ENCODE peak calls at places on chromosome 6, in five cellular contexts. A, F, R, D and G are unnamed samples.
A peak's percentile ranks its signal among the peaks of the same experiment; 100 is the strongest.

GRCh38 chr6:43263314-43264178 is 20.3 kb downstream of the TTBK1 start:
- DNase-seq in F (peak; percentile 78), D (peak; percentile 33), A (peak; percentile 95), R (peak; percentile 88), G (no peak)

GRCh38 chr6:129853996-129854711 is 7.0 kb downstream of the TMEM244 start:
- DNase-seq in D (peak; percentile 80), A (no peak), F (no peak), R (no peak), G (no peak)

GRCh38 chr6:143772662-143773061 is 70.5 kb upstream of the LTV1 start:
- DNase-seq in A (no peak), R (no peak), D (no peak), F (no peak), G (no peak)

GRCh38 chr6:170524188-170524535 is 28.9 kb downstream of the PSMB1 start:
- DNase-seq in R (no peak), D (no peak), A (no peak), F (no peak), G (no peak)

GRCh38 chr6:13407709-13408695 is 79.4 kb downstream of the GFOD1 start:
- DNase-seq in R (no peak), A (no peak), F (peak; percentile 100), D (peak; percentile 92), G (no peak)

GRCh38 chr6:150652848-150653613 is 53.3 kb downstream of the PLEKHG1 start:
- DNase-seq in A (no peak), F (no peak), R (peak; percentile 73), D (peak; percentile 28), G (no peak)

GRCh38 chr6:33197431-33198048 is 2.9 kb downstream of the RXRB start:
- DNase-seq in D (peak; percentile 48), R (peak; percentile 37), F (peak; percentile 80), A (peak; percentile 92), G (no peak)

GRCh38 chr6:125020385-125020784 is 58.1 kb downstream of the RNF217 start:
- DNase-seq in A (peak; percentile 10), F (no peak), R (no peak), D (peak; percentile 48), G (no peak)

GRCh38 chr6:35359744-35360348 is 17.5 kb downstream of the PPARD start:
- DNase-seq in A (no peak), R (no peak), D (peak; percentile 97), F (no peak), G (no peak)

GRCh38 chr6:13063300-13063918 is 264.9 kb downstream of the TBC1D7 start:
- DNase-seq in F (no peak), D (no peak), R (no peak), A (no peak), G (no peak)

GRCh38 chr6:126356526-126356925 is 16.6 kb downstream of the CENPW start:
- DNase-seq in F (no peak), R (no peak), A (no peak), D (no peak), G (no peak)

GRCh38 chr6:36290668-36291620 is 21.1 kb downstream of the PNPLA1 start:
- DNase-seq in A (no peak), D (no peak), R (peak; percentile 60), F (no peak), G (no peak)

GRCh38 chr6:103122766-103123601 is 1729.5 kb downstream of the GRIK2 start:
- DNase-seq in D (peak; percentile 6), R (peak; percentile 39), F (peak; percentile 44), A (peak; percentile 16), G (no peak)

DNA sequence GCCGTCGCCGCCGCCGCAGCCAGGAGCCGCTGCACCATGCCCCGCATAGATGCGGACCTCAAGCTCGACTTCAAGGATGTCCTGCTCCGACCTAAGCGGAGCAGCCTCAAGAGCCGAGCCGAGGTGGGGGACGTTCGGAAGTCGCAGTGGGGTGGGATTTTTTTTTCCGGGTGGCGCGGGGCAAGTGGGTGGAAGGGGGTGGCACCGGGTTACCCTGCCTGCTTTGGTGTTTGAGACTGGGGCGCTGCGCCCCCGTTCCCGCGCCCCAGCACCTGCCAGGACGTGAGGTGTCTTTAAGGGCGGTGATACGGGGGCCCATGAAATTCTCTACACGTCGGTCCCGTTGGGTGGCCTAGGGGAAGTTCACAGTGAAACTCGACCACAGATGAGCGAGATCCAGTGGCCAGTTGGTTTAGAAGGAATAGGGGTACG is 287 bp downstream of the GMPR start:
- DNase-seq in D (no peak), A (peak; percentile 63), F (no peak), R (no peak), G (no peak)
- H3K27me3 ChIP-seq in D (no peaks in the 10 kb centered on the region), A (peaks cover 38% of the 10 kb centered on the region), F (peaks cover 60% of the 10 kb centered on the region), R (no peaks in the 10 kb centered on the region), G (peaks cover 28% of the 10 kb centered on the region)

GRCh38 chr6:37600287-37600916 is 97.3 kb downstream of the MDGA1 start:
- DNase-seq in R (no peak), F (no peak), D (no peak), A (no peak), G (no peak)
- H3K27me3 ChIP-seq in R (no peaks in the 10 kb centered on the region), F (peaks cover 33% of the 10 kb centered on the region), D (peaks cover 6% of the 10 kb centered on the region), A (no peaks in the 10 kb centered on the region), G (peaks cover 16% of the 10 kb centered on the region)

GRCh38 chr6:41440958-41441357 is 105.2 kb upstream of the FOXP4 start:
- DNase-seq in F (no peak), R (no peak), D (no peak), A (no peak), G (no peak)
- H3K27me3 ChIP-seq in F (peaks cover 78% of the 10 kb centered on the region), R (peaks cover 10% of the 10 kb centered on the region), D (peaks cover 41% of the 10 kb centered on the region), A (peaks cover 18% of the 10 kb centered on the region), G (peaks cover 53% of the 10 kb centered on the region)

GRCh38 chr6:27234576-27234975 is 12.9 kb upstream of the PRSS16 start:
- DNase-seq in F (no peak), D (no peak), A (no peak), R (no peak), G (no peak)

GRCh38 chr6:27238010-27238983 is 9.2 kb upstream of the PRSS16 start:
- DNase-seq in A (peak; percentile 47), D (no peak), F (no peak), R (no peak), G (peak; percentile 9)

GRCh38 chr6:27239258-27239657 is 8.2 kb upstream of the PRSS16 start:
- DNase-seq in A (no peak), R (no peak), D (no peak), F (no peak), G (no peak)

GRCh38 chr6:27241443-27241842 is 6.1 kb upstream of the PRSS16 start:
- DNase-seq in A (no peak), D (no peak), F (no peak), R (no peak), G (no peak)

DNA sequence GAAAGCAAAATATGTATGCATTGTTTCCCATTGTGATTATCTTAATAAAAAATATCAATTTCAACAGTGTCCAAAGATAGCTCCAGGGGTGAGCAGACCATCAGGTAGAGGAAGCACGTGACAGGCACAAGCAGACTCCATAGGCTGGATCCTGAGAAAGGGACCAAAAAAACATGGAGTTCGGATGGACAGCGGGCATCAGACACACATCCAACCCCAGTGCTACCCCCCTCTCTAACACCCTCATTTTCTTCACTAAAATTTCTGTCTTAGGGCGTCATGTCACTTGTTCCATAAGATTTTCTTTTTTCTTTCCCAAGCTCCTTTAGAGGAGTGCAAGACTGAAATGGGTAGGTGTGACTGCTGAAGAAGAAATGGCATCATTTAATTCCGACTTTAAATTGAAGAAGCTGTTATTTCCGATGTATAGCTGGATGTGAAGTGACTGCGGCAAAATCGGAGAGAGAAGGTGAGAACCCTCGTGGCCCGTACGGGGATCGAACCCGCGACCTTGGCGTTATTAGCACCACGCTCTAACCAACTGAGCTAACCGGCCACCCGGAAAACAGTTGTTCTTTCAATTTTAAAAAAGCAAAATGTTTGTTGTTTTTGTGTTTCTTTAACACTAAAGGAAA is 10.3 kb upstream of the PRSS16 start:
- DNase-seq in R (no peak), A (peak; percentile 63), D (peak; percentile 59), F (peak; percentile 27), G (peak; percentile 55)
- H3K27me3 ChIP-seq in R (peaks cover 97% of the 10 kb centered on the region), A (peaks cover 15% of the 10 kb centered on the region), D (peaks cover 3% of the 10 kb centered on the region), F (no peaks in the 10 kb centered on the region), G (no peaks in the 10 kb centered on the region)

GRCh38 chr6:139640911-139641310 is 266.5 kb upstream of the CITED2 start:
- DNase-seq in R (no peak), A (no peak), D (no peak), F (no peak), G (no peak)
- H3K27me3 ChIP-seq in R (no peaks in the 10 kb centered on the region), A (no peaks in the 10 kb centered on the region), D (no peaks in the 10 kb centered on the region), F (no peaks in the 10 kb centered on the region), G (no peaks in the 10 kb centered on the region)